ENCODE peak calls at places on chromosome 6, in six cellular contexts. F, G, A, N, V and B are unnamed samples.

GRCh38 chr6:67506352-67506751 is 1128.7 kb upstream of the ADGRB3 start:
- DNase-seq in G (no peak), A (no peak), F (no peak), N (no peak), V (no peak), B (no peak)

GRCh38 chr6:119129148-119129967 is 50.9 kb upstream of the FAM184A start:
- DNase-seq in A (no peak), F (no peak), N (peak), V (peak), G (peak), B (no peak)

GRCh38 chr6:340991-341827 is 48.9 kb downstream of the DUSP22 start:
- DNase-seq in N (no peak), V (peak), F (no peak), A (peak), G (no peak), B (peak)

GRCh38 chr6:29507319-29507718 is 19.6 kb upstream of the MAS1L start:
- DNase-seq in V (no peak), N (no peak), F (no peak), A (no peak), G (no peak), B (no peak)

GRCh38 chr6:44266347-44266746 is 996 bp upstream of the NFKBIE start:
- DNase-seq in F (no peak), N (no peak), V (no peak), A (no peak), G (no peak), B (no peak)

GRCh38 chr6:142088858-142089216 is 43.9 kb upstream of the GJE1 start:
- DNase-seq in N (peak), A (no peak), V (peak), G (no peak), F (no peak), B (peak)

GRCh38 chr6:28657367-28657755 is 131.7 kb downstream of the GPX5 start:
- DNase-seq in G (no peak), V (no peak), N (peak), A (no peak), F (no peak), B (no peak)

GRCh38 chr6:10156875-10157274 is 258.0 kb downstream of the TFAP2A start:
- DNase-seq in V (no peak), G (no peak), A (no peak), N (no peak), F (no peak), B (no peak)

GRCh38 chr6:135686784-135687301 is 164.7 kb upstream of the PDE7B start:
- DNase-seq in N (no peak), A (no peak), F (no peak), V (no peak), G (no peak), B (peak)

GRCh38 chr6:166456360-166457156 is 73.8 kb upstream of the MPC1 start:
- DNase-seq in A (peak), G (no peak), N (no peak), F (no peak), V (no peak), B (no peak)

GRCh38 chr6:145850671-145851070 is 36.1 kb upstream of the FBXO30 start:
- DNase-seq in A (no peak), V (no peak), F (no peak), G (no peak), N (no peak), B (no peak)

GRCh38 chr6:85516168-85516567 is 66.3 kb downstream of the NT5E start:
- DNase-seq in F (no peak), A (no peak), N (no peak), V (no peak), G (peak), B (no peak)

GRCh38 chr6:46626228-46626909 is 26.2 kb downstream of the CYP39A1 start:
- DNase-seq in A (peak), N (peak), G (peak), F (no peak), V (no peak), B (no peak)

GRCh38 chr6:64630901-64631300 is 995.3 kb downstream of the PHF3 start:
- DNase-seq in G (no peak), N (no peak), V (no peak), F (no peak), A (no peak), B (no peak)

GRCh38 chr6:35955970-35956369 is 35.1 kb upstream of the SRPK1 start:
- DNase-seq in N (no peak), A (no peak), G (no peak), F (no peak), V (no peak), B (no peak)

GRCh38 chr6:22214314-22214713 is 82.5 kb downstream of the PRL start:
- DNase-seq in V (no peak), F (no peak), A (no peak), G (no peak), N (no peak), B (no peak)

GRCh38 chr6:28719275-28719940 is 193.7 kb downstream of the GPX5 start:
- DNase-seq in N (no peak), F (no peak), A (no peak), V (peak), G (peak), B (peak)

GRCh38 chr6:82072113-82072512 is 175.4 kb downstream of the IBTK start:
- DNase-seq in N (no peak), F (no peak), A (no peak), G (no peak), V (no peak), B (no peak)

GRCh38 chr6:139917943-139918342 is 543.5 kb upstream of the CITED2 start:
- DNase-seq in V (no peak), F (no peak), N (no peak), G (no peak), A (no peak), B (no peak)
- H3K27ac ChIP-seq in V (no peak), F (no peak), N (no peak), G (no peak), A (no peak), B (no peak)

GRCh38 chr6:37030599-37030998 is 25.1 kb downstream of the FGD2 start:
- DNase-seq in F (no peak), G (no peak), A (no peak), N (no peak), V (no peak), B (no peak)

GRCh38 chr6:37029249-37029959 is 23.9 kb downstream of the FGD2 start:
- DNase-seq in A (no peak), N (peak), G (peak), V (peak), F (no peak), B (peak)

GRCh38 chr6:37025621-37026466 is 20.4 kb downstream of the FGD2 start:
- DNase-seq in F (no peak), G (no peak), V (no peak), A (no peak), N (no peak), B (no peak)

GRCh38 chr6:37027036-37027720 is 21.7 kb downstream of the FGD2 start:
- DNase-seq in V (no peak), A (no peak), N (no peak), F (no peak), G (no peak), B (no peak)

GRCh38 chr6:37027811-37028469 is 22.5 kb downstream of the FGD2 start:
- DNase-seq in N (no peak), A (no peak), V (no peak), F (no peak), G (no peak), B (no peak)
- TF ChIP-seq GABPA in N (no peak), A (no peak), V (no peak), F (no peak), G (no peak), B (no peak)

GRCh38 chr6:31878761-31879542 is at the start of gene SLC44A4:
- DNase-seq in G (no peak), V (no peak), F (no peak), N (no peak), A (no peak), B (no peak)

GRCh38 chr6:31876357-31876756 is 2.4 kb downstream of the SLC44A4 start:
- DNase-seq in N (no peak), A (no peak), G (no peak), V (no peak), F (no peak), B (no peak)

GRCh38 chr6:31878222-31878621 is 575 bp downstream of the SLC44A4 start:
- DNase-seq in V (no peak), A (no peak), N (peak), F (no peak), G (no peak), B (no peak)

GRCh38 chr6:31877125-31877650 is 1.6 kb downstream of the SLC44A4 start:
- DNase-seq in A (no peak), F (no peak), N (peak), G (no peak), V (no peak), B (no peak)

DNA sequence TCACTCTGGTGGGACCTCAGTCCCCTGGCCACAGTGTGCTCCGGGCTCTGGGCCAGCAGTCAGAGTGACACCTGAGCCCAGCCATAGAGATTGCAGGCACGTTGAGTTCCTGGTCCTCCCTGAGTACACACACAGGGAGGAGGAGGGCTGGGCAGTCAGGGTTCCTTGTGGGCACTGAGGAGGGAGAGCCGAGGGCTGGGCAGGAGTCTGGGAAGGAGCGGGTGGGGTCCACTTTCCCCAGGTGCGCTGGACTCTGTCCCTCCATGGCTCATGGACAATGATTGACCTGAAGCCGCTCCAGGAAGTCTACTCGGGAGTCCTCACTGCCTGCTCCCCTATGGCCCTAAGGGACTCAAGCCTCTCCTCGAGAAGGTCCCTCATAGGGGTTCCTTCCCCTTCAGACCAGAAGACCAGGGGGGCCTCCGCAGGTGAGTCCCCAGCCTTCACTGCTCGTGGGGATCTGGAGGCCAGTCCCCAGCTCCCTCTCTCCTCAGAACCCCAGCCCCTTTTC is 1.1 kb downstream of the SLC44A4 start:
- DNase-seq in F (no peak), G (peak), A (no peak), N (peak), V (no peak), B (no peak)
- H3K27ac ChIP-seq in F (no peak), G (no peak), A (no peak), N (no peak), V (no peak), B (no peak)

GRCh38 chr6:14957355-14958059 is 288.4 kb upstream of the JARID2 start:
- DNase-seq in A (peak), G (no peak), N (no peak), V (no peak), F (no peak), B (no peak)
- TF ChIP-seq GABPA in A (no peak), G (no peak), N (no peak), V (no peak), F (no peak), B (no peak)